ENCODE peak calls at places on chromosome 1, in ten cellular contexts. D is kidney epithelial cell; J is fibroblast of lung; Q is left ventricle myocardium inferior; Y is lung; S is thoracic aorta; H is psoas muscle; M is uterus; I is CD8-positive, alpha-beta T cell; N is cardiac muscle cell. A is an unnamed sample.

GRCh38 chr1:219459321-219460105 is 153.4 kb downstream of the ZC3H11B start:
- DNase-seq in J (no peak), H (no peak), S (no peak), Y (no peak), M (no peak), Q (no peak), I (no peak), D (no peak), N (no peak), A (no peak)

GRCh38 chr1:162166934-162167615 is 97.6 kb downstream of the NOS1AP start:
- DNase-seq in M (no peak), S (no peak), H (no peak), J (no peak), I (no peak), D (no peak), Q (no peak), Y (no peak), N (no peak), A (no peak)

GRCh38 chr1:118940957-118941356 is 47.2 kb downstream of the TBX15 start:
- DNase-seq in Y (no peak), D (no peak), N (no peak), H (no peak), I (no peak), M (no peak), Q (no peak), S (no peak), J (no peak), A (no peak)

GRCh38 chr1:51648180-51649109 is 31.6 kb downstream of the OSBPL9 start:
- DNase-seq in S (no peak), I (no peak), Q (no peak), N (peak; percentile 88), H (no peak), J (peak; percentile 77), M (no peak), Y (no peak), D (no peak), A (no peak)

GRCh38 chr1:208077232-208077751 is 166.4 kb upstream of the CD34 start:
- DNase-seq in Y (no peak), M (no peak), N (no peak), Q (no peak), S (no peak), I (no peak), H (no peak), D (no peak), J (no peak), A (no peak)

GRCh38 chr1:223308141-223308540 is 55.8 kb downstream of the SUSD4 start:
- DNase-seq in S (no peak), J (no peak), N (no peak), D (no peak), Y (no peak), I (no peak), H (no peak), M (no peak), Q (no peak), A (no peak)

GRCh38 chr1:88544166-88544565 is 139.9 kb upstream of the PKN2 start:
- DNase-seq in I (no peak), M (no peak), S (no peak), N (no peak), Y (no peak), Q (no peak), D (no peak), J (no peak), H (no peak), A (no peak)

GRCh38 chr1:225601902-225602589 is 50.9 kb downstream of the ENAH start:
- DNase-seq in S (no peak), H (no peak), N (no peak), Y (no peak), I (no peak), Q (no peak), J (no peak), D (no peak), M (no peak), A (no peak)

GRCh38 chr1:217136895-217137205 is 413.6 kb upstream of the ESRRG start:
- DNase-seq in J (no peak), H (no peak), D (no peak), Y (no peak), N (no peak), M (no peak), Q (no peak), S (no peak), I (no peak), A (no peak)

GRCh38 chr1:217135569-217135915 is 412.3 kb upstream of the ESRRG start:
- DNase-seq in I (no peak), H (peak; percentile 41), S (no peak), J (peak; percentile 14), M (no peak), D (no peak), Y (no peak), Q (no peak), N (peak; percentile 19), A (no peak)

GRCh38 chr1:217135987-217136894 is 413.0 kb upstream of the ESRRG start:
- DNase-seq in H (no peak), J (no peak), N (no peak), Q (no peak), M (no peak), I (no peak), Y (no peak), S (no peak), D (no peak), A (no peak)

GRCh38 chr1:217133092-217133491 is 409.9 kb upstream of the ESRRG start:
- DNase-seq in D (no peak), M (no peak), H (no peak), Y (no peak), S (no peak), Q (no peak), I (no peak), J (no peak), N (no peak), A (no peak)

DNA sequence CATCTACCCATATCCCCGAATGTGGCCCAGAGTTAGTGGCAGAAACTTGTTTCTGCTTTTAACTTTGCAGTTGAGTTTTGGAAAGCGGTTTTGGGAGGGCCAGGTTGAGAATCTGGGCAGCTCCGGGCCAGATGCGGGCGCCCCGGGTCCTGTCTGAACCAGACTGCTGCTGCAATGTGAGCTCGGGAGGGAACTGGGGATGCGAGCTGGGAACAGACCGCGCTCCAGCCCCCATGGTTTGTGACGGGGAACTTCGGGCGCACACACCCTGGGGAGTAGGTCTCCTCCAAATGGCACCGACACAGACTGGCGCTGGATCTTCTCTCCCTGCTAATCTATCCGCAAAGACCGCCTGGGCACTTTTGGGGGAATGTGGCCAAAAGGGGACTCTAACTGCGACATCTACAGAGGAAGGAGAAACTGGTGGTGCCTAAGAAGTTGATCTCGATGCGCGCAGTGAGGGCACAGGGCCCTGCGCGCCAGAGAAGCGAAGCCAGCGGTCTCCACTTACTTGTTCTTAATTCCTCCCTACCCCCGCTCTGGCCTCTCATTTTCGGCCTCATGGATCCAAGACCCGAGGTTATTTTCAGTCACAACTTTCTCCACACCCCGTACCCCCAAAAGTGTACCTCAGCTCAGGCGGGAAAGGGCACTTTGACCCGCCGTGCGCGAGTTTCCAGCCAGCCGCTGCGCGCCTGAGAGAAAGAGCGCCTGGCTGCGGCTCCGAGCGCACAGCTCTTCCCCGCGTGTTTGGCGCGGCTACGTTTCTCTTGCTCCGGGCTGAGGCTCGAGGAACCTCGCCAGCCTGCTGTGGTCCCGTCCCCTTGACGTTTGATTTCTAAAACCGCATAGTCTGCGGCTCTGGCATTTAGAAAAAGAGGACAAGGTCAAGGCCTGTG is 411.0 kb upstream of the ESRRG start:
- DNase-seq in J (peak; percentile 35), I (no peak), Q (no peak), D (no peak), N (peak; percentile 32), S (no peak), M (no peak), Y (no peak), H (peak; percentile 35), A (no peak)
- H3K4me3 ChIP-seq in J (peak overlapping the region; percentile 56), I (no peak overlapping the region), Q (peak overlapping the region; percentile 67), D (peak overlapping the region; percentile 46), N (peak overlapping the region; percentile 46), S (peak overlapping the region; percentile 69), M (no peak overlapping the region), Y (no peak overlapping the region), H (peak overlapping the region; percentile 67), A (no peak overlapping the region)

GRCh38 chr1:167207940-167208623 is 12.6 kb upstream of the POU2F1 start:
- DNase-seq in Q (no peak), H (no peak), D (no peak), I (no peak), M (no peak), N (no peak), Y (no peak), J (no peak), S (no peak), A (no peak)
- TF ChIP-seq CTCF in Q (peak; percentile 50), H (no peak), D (peak; percentile 9), I (no peak), M (no peak), N (peak; percentile 22), Y (no peak), J (no peak), S (no peak), A (no peak)

GRCh38 chr1:155913969-155914757 is 3.0 kb upstream of the RIT1 start:
- DNase-seq in M (no peak), H (no peak), Q (no peak), D (no peak), I (no peak), Y (no peak), S (no peak), N (no peak), J (peak; percentile 44), A (no peak)

GRCh38 chr1:155919801-155920200 is 8.7 kb upstream of the RIT1 start:
- DNase-seq in D (no peak), M (no peak), Q (no peak), H (no peak), S (no peak), J (no peak), N (no peak), I (no peak), Y (no peak), A (no peak)

GRCh38 chr1:155920717-155921116 is 9.6 kb upstream of the RIT1 start:
- DNase-seq in H (no peak), Y (no peak), I (no peak), J (no peak), D (no peak), S (no peak), Q (no peak), N (no peak), M (no peak), A (no peak)

DNA sequence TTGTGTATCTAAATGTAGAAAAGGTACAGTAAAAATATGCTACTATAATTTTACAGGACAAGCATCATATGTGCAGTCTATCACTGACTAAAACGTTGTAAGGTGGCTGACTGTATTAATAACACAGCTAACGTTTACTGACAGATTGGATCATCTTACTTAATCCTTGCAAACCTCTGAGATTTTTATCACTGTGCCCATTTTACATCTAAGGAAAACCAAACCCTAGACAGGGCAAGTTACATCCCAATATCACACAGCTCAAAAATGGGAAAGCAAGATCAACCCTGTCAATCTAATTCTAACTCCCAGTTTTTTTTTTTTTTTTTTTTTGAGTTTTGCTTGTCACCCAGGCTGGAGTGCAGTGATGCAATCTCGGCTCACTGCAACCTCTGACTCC is 7.5 kb upstream of the RIT1 start:
- DNase-seq in I (no peak), N (no peak), H (no peak), M (no peak), S (no peak), Q (no peak), J (no peak), D (no peak), Y (no peak), A (no peak)
- H3K36me3 ChIP-seq in I (peaks cover 66% of the 10 kb centered on the region), N (peaks cover 84% of the 10 kb centered on the region), H (peaks cover 99% of the 10 kb centered on the region), M (no peaks in the 10 kb centered on the region), S (peaks cover 81% of the 10 kb centered on the region), Q (peaks cover 99% of the 10 kb centered on the region), J (peaks cover 17% of the 10 kb centered on the region), D (peaks cover 2% of the 10 kb centered on the region), Y (peaks cover 56% of the 10 kb centered on the region), A (peaks cover 19% of the 10 kb centered on the region)

DNA sequence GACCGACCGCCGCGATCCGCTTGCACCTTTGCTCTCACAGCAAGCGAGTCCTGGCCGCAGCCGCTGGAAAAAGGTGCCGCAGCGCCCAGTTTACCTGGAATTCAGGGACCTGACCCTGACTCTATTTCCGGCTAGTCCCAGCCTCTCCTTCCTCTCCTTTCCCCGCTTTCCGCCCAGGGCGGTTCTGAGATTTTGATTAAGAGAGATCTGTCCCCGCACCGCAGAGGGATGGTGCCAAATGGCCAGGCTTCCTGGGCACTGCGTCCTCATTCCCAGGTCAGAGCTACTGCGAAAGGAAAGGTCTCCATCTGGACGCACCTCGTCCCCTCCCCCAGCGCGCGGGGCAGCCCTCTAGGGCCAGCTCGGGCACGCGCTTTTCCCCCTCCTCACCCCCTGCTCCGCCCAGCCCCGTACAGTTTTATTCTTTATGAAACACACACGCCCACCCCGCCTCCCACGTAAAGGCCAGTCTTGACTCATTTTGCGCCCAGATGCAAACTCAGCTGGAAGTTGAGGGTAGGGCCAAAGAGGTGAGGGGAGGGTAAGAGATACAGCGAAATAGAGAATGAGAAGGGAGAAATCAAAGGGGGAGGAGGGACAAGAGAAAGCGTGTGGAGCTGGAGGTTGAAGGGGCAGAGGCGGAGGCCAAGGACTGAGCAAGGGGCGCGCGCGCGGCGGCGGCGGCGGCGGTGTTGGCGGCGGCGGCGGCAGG is 411.8 kb upstream of the ESRRG start:
- DNase-seq in S (no peak), H (no peak), D (no peak), J (peak; percentile 12), M (no peak), I (no peak), Y (no peak), Q (no peak), N (peak; percentile 18), A (no peak)
- H3K4me3 ChIP-seq in S (peak overlapping the region; percentile 69), H (peak overlapping the region; percentile 67), D (peak overlapping the region; percentile 46), J (peak overlapping the region; percentile 56), M (no peak overlapping the region), I (no peak overlapping the region), Y (peak overlapping the region; percentile 11), Q (peak overlapping the region; percentile 67), N (peak overlapping the region; percentile 46), A (no peak overlapping the region)